ENCODE peak calls at places on chromosomes 6 and 20, in five cellular contexts. G is body of pancreas, E is Peyer's patch, B is kidney, L is ovary. I is an unnamed sample.

GRCh38 chr6:97705568-97705967 is 422.6 kb upstream of the MMS22L start:
- DNase-seq in B (no peak), L (no peak), G (no peak), E (no peak), I (no peak)

GRCh38 chr6:43767553-43768505 is 2.2 kb upstream of the VEGFA start:
- DNase-seq in E (peak; percentile 55), B (peak; percentile 46), G (no peak), L (no peak), I (no peak)

GRCh38 chr6:48825501-48826317 is 637.3 kb downstream of the MMUT start:
- DNase-seq in L (no peak), G (no peak), B (no peak), E (no peak), I (no peak)

GRCh38 chr20:49584418-49585382 is 16.8 kb upstream of the PTGIS start:
- DNase-seq in E (no peak), L (no peak), G (no peak), B (peak; percentile 22), I (peak; percentile 72)

GRCh38 chr6:73299171-73300073 is 36.4 kb upstream of the KHDC1 start:
- DNase-seq in E (no peak), B (no peak), L (no peak), G (no peak), I (no peak)

GRCh38 chr6:43962458-43962857 is 164.8 kb downstream of the MRPL14 start:
- DNase-seq in G (no peak), L (no peak), E (no peak), B (no peak), I (no peak)

GRCh38 chr6:65182681-65183080 is 524.3 kb downstream of the EYS start:
- DNase-seq in G (peak; percentile 4), L (no peak), B (no peak), E (no peak), I (no peak)

GRCh38 chr6:68639211-68639610 is 4.1 kb downstream of the ADGRB3 start:
- DNase-seq in G (no peak), E (no peak), L (no peak), B (no peak), I (no peak)

GRCh38 chr20:20413801-20414200 is 45.9 kb downstream of the INSM1 start:
- DNase-seq in B (peak; percentile 75), G (no peak), E (no peak), L (no peak), I (no peak)

GRCh38 chr6:24431045-24431451 is 28.3 kb downstream of the MRS2 start:
- DNase-seq in L (no peak), E (no peak), G (peak; percentile 30), B (no peak), I (peak; percentile 59)

GRCh38 chr6:328184-328670 is 35.9 kb downstream of the DUSP22 start:
- DNase-seq in B (no peak), E (peak; percentile 27), L (no peak), G (peak; percentile 63), I (no peak)

GRCh38 chr6:70312165-70312564 is 9.3 kb upstream of the COL9A1 start:
- DNase-seq in B (no peak), E (no peak), L (no peak), G (no peak), I (no peak)

GRCh38 chr6:85594197-85594930 is 706 bp upstream of the SNX14 start:
- DNase-seq in L (no peak), G (no peak), B (no peak), E (no peak), I (no peak)

GRCh38 chr20:63802469-63803240 is 28.4 kb downstream of the ZBTB46 start:
- DNase-seq in E (no peak), L (no peak), B (no peak), G (no peak), I (no peak)

GRCh38 chr20:10360878-10361277 is 73.1 kb downstream of the MKKS start:
- DNase-seq in E (no peak), G (no peak), B (no peak), L (no peak), I (no peak)

GRCh38 chr6:41573268-41573667 is 27.1 kb downstream of the FOXP4 start:
- DNase-seq in L (no peak), G (no peak), E (no peak), B (no peak), I (no peak)

GRCh38 chr6:136012198-136012884 is 160.8 kb downstream of the PDE7B start:
- DNase-seq in L (no peak), G (no peak), E (no peak), B (no peak), I (no peak)

GRCh38 chr20:46709459-46710148 is at the start of gene SLC2A10:
- DNase-seq in G (peak; percentile 68), B (peak; percentile 89), E (peak; percentile 70), L (peak; percentile 76), I (peak; percentile 77)

GRCh38 chr6:39530201-39530759 is 194.9 kb downstream of the KIF6 start:
- DNase-seq in E (no peak), B (no peak), G (no peak), L (peak; percentile 64), I (no peak)

GRCh38 chr6:96491926-96492325 is 29.7 kb upstream of the UFL1 start:
- DNase-seq in L (no peak), G (no peak), E (no peak), B (no peak), I (no peak)

GRCh38 chr6:125201961-125202729 is 48.6 kb downstream of the TPD52L1 start:
- DNase-seq in L (peak; percentile 53), B (no peak), E (peak; percentile 56), G (peak; percentile 72), I (peak; percentile 59)

GRCh38 chr20:47044938-47045337 is 150.3 kb downstream of the EYA2 start:
- DNase-seq in G (no peak), L (no peak), B (no peak), E (no peak), I (no peak)

GRCh38 chr20:61662946-61663460 is 402.7 kb downstream of the TAF4 start:
- DNase-seq in L (no peak), B (no peak), E (no peak), G (no peak), I (no peak)

GRCh38 chr20:36277546-36277945 is 28.6 kb upstream of the DLGAP4 start:
- DNase-seq in G (no peak), E (no peak), L (no peak), B (no peak), I (no peak)

GRCh38 chr20:22918286-22918983 is 116.7 kb upstream of the SSTR4 start:
- DNase-seq in E (no peak), L (no peak), B (no peak), G (no peak), I (no peak)

GRCh38 chr6:130932956-130933355 is 105.8 kb downstream of the SMLR1 start:
- DNase-seq in G (no peak), L (no peak), B (no peak), E (no peak), I (no peak)

GRCh38 chr6:4466260-4466659 is 309.9 kb upstream of the CDYL start:
- DNase-seq in G (peak; percentile 13), B (no peak), L (no peak), E (no peak), I (no peak)

GRCh38 chr6:71473908-71474307 is 185.3 kb downstream of the OGFRL1 start:
- DNase-seq in G (peak; percentile 62), E (no peak), B (peak; percentile 80), L (no peak), I (no peak)

GRCh38 chr6:42387336-42387735 is 64.4 kb downstream of the TRERF1 start:
- DNase-seq in B (no peak), E (no peak), G (no peak), L (no peak), I (no peak)

GRCh38 chr6:7502743-7503142 is 38.7 kb upstream of the DSP start:
- DNase-seq in G (no peak), L (no peak), E (no peak), B (no peak), I (no peak)

GRCh38 chr6:157542405-157542943 is 161.5 kb downstream of the ZDHHC14 start:
- DNase-seq in E (no peak), B (no peak), L (no peak), G (no peak), I (no peak)

GRCh38 chr20:34542439-34542838 is 16.1 kb upstream of the MAP1LC3A start:
- DNase-seq in B (no peak), E (no peak), G (no peak), L (no peak), I (no peak)

GRCh38 chr6:34994693-34995092 is 105.6 kb downstream of the ANKS1A start:
- DNase-seq in B (no peak), G (no peak), E (no peak), L (no peak), I (no peak)

GRCh38 chr6:12572884-12573824 is 143.4 kb upstream of the PHACTR1 start:
- DNase-seq in E (no peak), L (no peak), G (peak; percentile 8), B (no peak), I (peak; percentile 60)

GRCh38 chr6:12570461-12571030 is 146.0 kb upstream of the PHACTR1 start:
- DNase-seq in E (no peak), B (no peak), G (no peak), L (no peak), I (no peak)

GRCh38 chr6:12567682-12568081 is 148.9 kb upstream of the PHACTR1 start:
- DNase-seq in B (no peak), L (no peak), G (no peak), E (no peak), I (no peak)

GRCh38 chr6:12566618-12567123 is 149.9 kb upstream of the PHACTR1 start:
- DNase-seq in G (no peak), B (no peak), L (no peak), E (no peak), I (no peak)

GRCh38 chr6:12569646-12570045 is 146.9 kb upstream of the PHACTR1 start:
- DNase-seq in G (no peak), B (no peak), L (no peak), E (no peak), I (no peak)
- H3K4me1 ChIP-seq in G (peaks cover 12% of the 10 kb centered on the region), B (peaks cover 2% of the 10 kb centered on the region), L (no peaks in the 10 kb centered on the region), E (no peaks in the 10 kb centered on the region), I (peaks cover 19% of the 10 kb centered on the region)

GRCh38 chr6:26394289-26394688 is 7.8 kb upstream of the BTN3A1 start:
- DNase-seq in B (no peak), E (no peak), L (no peak), G (peak; percentile 13), I (no peak)
- H3K4me3 ChIP-seq in B (no peak overlapping the region), E (no peak overlapping the region), L (no peak overlapping the region), G (no peak overlapping the region), I (no peak overlapping the region)

GRCh38 chr6:75098709-75099108 is 107.1 kb downstream of the COL12A1 start:
- DNase-seq in G (peak; percentile 72), E (no peak), B (peak; percentile 81), L (peak; percentile 76), I (no peak)
- H3K4me1 ChIP-seq in G (no peaks in the 10 kb centered on the region), E (no peaks in the 10 kb centered on the region), B (peaks cover 6% of the 10 kb centered on the region), L (peaks cover 11% of the 10 kb centered on the region), I (peaks cover 13% of the 10 kb centered on the region)

DNA sequence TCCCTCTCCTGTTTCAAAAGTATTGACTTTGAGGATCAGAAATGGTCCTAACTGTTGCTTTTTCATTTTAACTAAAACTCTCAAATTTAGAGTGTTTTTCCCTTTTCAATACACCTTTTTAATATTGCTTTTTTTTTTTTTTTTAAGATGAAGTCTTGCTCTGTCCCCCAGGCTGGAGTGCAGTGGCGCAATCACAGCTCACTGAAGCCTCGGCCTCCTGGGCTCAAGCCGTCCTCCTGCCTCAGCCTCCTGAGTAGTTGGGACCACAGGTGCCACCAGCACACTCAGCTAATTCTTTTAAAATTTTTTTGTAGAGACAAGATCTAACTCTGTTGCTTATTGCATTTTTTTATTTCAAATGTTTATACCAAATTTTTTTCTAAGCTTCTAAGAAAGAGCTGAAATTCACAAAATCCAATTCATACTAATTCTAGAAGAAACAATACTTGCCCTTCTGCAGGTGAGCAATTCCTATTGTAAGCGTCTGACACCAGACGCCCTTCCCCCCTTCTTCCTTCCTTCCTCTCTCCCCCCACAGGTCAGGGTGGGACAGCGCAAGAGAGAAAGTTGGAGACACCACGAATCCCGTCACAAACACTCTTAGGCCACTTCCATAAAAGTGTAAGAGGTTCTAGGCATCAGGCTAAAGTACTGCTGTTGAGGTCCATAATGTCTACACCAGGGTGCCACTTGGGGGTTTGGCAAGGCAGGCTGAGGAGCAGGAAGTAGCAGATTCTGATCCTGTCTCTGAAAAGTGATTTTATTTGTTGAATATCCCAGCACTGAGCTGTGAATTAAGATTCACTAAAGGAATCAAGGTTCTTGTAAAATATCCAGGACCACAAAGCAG is 12.8 kb downstream of the DLL1 start:
- DNase-seq in G (no peak), B (no peak), L (peak; percentile 21), E (no peak), I (no peak)
- H3K4me3 ChIP-seq in G (no peak overlapping the region), B (no peak overlapping the region), L (no peak overlapping the region), E (no peak overlapping the region), I (no peak overlapping the region)

I was measured in Caco-2.